ENCODE peak calls at places on chromosome 14, in seven cellular contexts. One of them, this sample, is unnamed. For H3K4me1, the result is how much of the 10 kb centered on the place peaks cover.

GRCh38 chr14:51094282-51094821 is 553 bp downstream of the TRIM9 start:
- DNase-seq in trophoblast cell: peak
- DNase-seq in H9: peak
- DNase-seq in H1: peak
- DNase-seq in IMR-90: no peak
- DNase-seq in neuronal stem cell: peak
- DNase-seq in mesendoderm: peak
- DNase-seq in this sample: peak

GRCh38 chr14:51929156-51929555 is 60.2 kb upstream of the RTRAF start:
- DNase-seq in IMR-90: peak
- DNase-seq in neuronal stem cell: no peak
- DNase-seq in mesendoderm: peak
- DNase-seq in trophoblast cell: no peak
- DNase-seq in H9: no peak
- DNase-seq in H1: no peak
- DNase-seq in this sample: peak

GRCh38 chr14:49768301-49769121 is 558 bp downstream of the KLHDC2 start:
- DNase-seq in H1: peak
- DNase-seq in mesendoderm: peak
- DNase-seq in trophoblast cell: peak
- DNase-seq in IMR-90: peak
- DNase-seq in neuronal stem cell: peak
- DNase-seq in H9: peak
- DNase-seq in this sample: peak

GRCh38 chr14:50855558-50855957 is 16.3 kb upstream of the ABHD12B start:
- DNase-seq in trophoblast cell: peak
- DNase-seq in H1: no peak
- DNase-seq in H9: no peak
- DNase-seq in mesendoderm: no peak
- DNase-seq in IMR-90: no peak
- DNase-seq in neuronal stem cell: no peak
- DNase-seq in this sample: peak

GRCh38 chr14:77099425-77100167 is 1.5 kb downstream of the CIPC start:
- DNase-seq in H9: no peak
- DNase-seq in H1: no peak
- DNase-seq in mesendoderm: peak
- DNase-seq in IMR-90: peak
- DNase-seq in neuronal stem cell: no peak
- DNase-seq in trophoblast cell: peak
- DNase-seq in this sample: peak

GRCh38 chr14:58533417-58533816 is 104.3 kb upstream of the DACT1 start:
- DNase-seq in H1: no peak
- DNase-seq in trophoblast cell: no peak
- DNase-seq in mesendoderm: peak
- DNase-seq in H9: no peak
- DNase-seq in IMR-90: no peak
- DNase-seq in neuronal stem cell: no peak
- DNase-seq in this sample: peak

GRCh38 chr14:72715215-72715909 is 178.5 kb downstream of the DPF3 start:
- DNase-seq in trophoblast cell: no peak
- DNase-seq in H1: no peak
- DNase-seq in mesendoderm: no peak
- DNase-seq in H9: no peak
- DNase-seq in neuronal stem cell: no peak
- DNase-seq in IMR-90: peak
- DNase-seq in this sample: no peak

GRCh38 chr14:54889919-54890318 is 12.7 kb downstream of the GCH1 start:
- DNase-seq in IMR-90: peak
- DNase-seq in H9: no peak
- DNase-seq in mesendoderm: no peak
- DNase-seq in neuronal stem cell: no peak
- DNase-seq in H1: no peak
- DNase-seq in trophoblast cell: no peak
- DNase-seq in this sample: no peak

GRCh38 chr14:95226801-95227200 is 69.5 kb upstream of the DICER1 start:
- DNase-seq in H1: no peak
- DNase-seq in IMR-90: no peak
- DNase-seq in neuronal stem cell: no peak
- DNase-seq in mesendoderm: no peak
- DNase-seq in H9: no peak
- DNase-seq in trophoblast cell: no peak
- DNase-seq in this sample: no peak

GRCh38 chr14:96307434-96307833 is 51.4 kb downstream of the BDKRB1 start:
- DNase-seq in IMR-90: no peak
- DNase-seq in neuronal stem cell: no peak
- DNase-seq in trophoblast cell: peak
- DNase-seq in H1: no peak
- DNase-seq in mesendoderm: peak
- DNase-seq in H9: no peak
- DNase-seq in this sample: no peak

GRCh38 chr14:58535084-58535483 is 102.7 kb upstream of the DACT1 start:
- DNase-seq in IMR-90: peak
- DNase-seq in H1: no peak
- DNase-seq in mesendoderm: no peak
- DNase-seq in neuronal stem cell: no peak
- DNase-seq in H9: no peak
- DNase-seq in trophoblast cell: peak
- DNase-seq in this sample: peak

GRCh38 chr14:91163316-91163715 is 49.4 kb downstream of the DGLUCY start:
- DNase-seq in mesendoderm: no peak
- DNase-seq in H9: no peak
- DNase-seq in H1: no peak
- DNase-seq in neuronal stem cell: no peak
- DNase-seq in trophoblast cell: no peak
- DNase-seq in IMR-90: no peak
- DNase-seq in this sample: no peak

GRCh38 chr14:88016768-88017167 is 11.8 kb downstream of the GPR65 start:
- DNase-seq in mesendoderm: peak
- DNase-seq in neuronal stem cell: no peak
- DNase-seq in IMR-90: no peak
- DNase-seq in trophoblast cell: no peak
- DNase-seq in H9: no peak
- DNase-seq in H1: no peak
- DNase-seq in this sample: no peak

GRCh38 chr14:70148911-70149675 is 39.7 kb downstream of the SLC8A3 start:
- DNase-seq in neuronal stem cell: no peak
- DNase-seq in H9: no peak
- DNase-seq in trophoblast cell: no peak
- DNase-seq in IMR-90: no peak
- DNase-seq in mesendoderm: no peak
- DNase-seq in H1: no peak
- DNase-seq in this sample: no peak

GRCh38 chr14:70857499-70857895 is 48.2 kb upstream of the MAP3K9 start:
- DNase-seq in IMR-90: peak
- DNase-seq in H1: no peak
- DNase-seq in trophoblast cell: peak
- DNase-seq in mesendoderm: no peak
- DNase-seq in neuronal stem cell: no peak
- DNase-seq in H9: no peak
- DNase-seq in this sample: peak

GRCh38 chr14:80692903-80693302 is 248.6 kb downstream of the CEP128 start:
- DNase-seq in H1: no peak
- DNase-seq in trophoblast cell: no peak
- DNase-seq in neuronal stem cell: no peak
- DNase-seq in IMR-90: no peak
- DNase-seq in mesendoderm: no peak
- DNase-seq in H9: no peak
- DNase-seq in this sample: no peak
- H2AK5ac ChIP-seq in H1: no peak
- H2AK5ac ChIP-seq in trophoblast cell: no peak
- H2AK5ac ChIP-seq in neuronal stem cell: no peak
- H2AK5ac ChIP-seq in IMR-90: no peak
- H2AK5ac ChIP-seq in mesendoderm: no peak
- H2AK5ac ChIP-seq in H9: no peak
- H2AK5ac ChIP-seq in this sample: no peak

DNA sequence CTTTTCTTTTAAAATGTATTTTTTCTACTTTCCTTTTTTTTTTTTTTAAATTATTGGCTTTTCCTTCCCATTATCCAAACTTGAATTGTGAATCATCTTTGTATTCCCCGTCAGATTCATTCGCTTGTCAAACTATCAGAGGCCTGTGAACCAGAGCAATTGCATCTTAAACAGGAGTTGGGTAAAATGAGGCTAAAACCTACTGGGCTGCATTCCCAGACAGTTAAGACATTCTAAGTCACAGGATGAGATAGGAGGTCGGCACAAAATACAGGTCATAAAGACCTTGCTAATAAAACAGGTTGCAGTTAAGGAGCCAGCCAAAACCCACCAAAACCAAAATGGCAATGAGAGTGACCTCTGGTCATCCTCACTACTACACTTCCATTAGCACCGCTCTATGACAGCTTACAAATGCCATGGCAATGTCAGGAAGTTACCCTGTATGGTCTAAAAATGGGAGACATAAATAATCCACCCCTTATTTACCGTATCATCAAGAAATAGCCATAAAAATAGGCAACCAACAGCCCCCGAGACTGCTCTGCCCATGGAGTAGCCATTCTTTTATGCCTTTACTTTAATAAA is 19.9 kb downstream of the FUT8 start:
- DNase-seq in neuronal stem cell: no peak
- DNase-seq in trophoblast cell: peak
- DNase-seq in mesendoderm: peak
- DNase-seq in IMR-90: no peak
- DNase-seq in H1: no peak
- DNase-seq in H9: no peak
- DNase-seq in this sample: no peak
- H3K4me1 ChIP-seq in neuronal stem cell: under half
- H3K4me1 ChIP-seq in trophoblast cell: under half
- H3K4me1 ChIP-seq in mesendoderm: under half
- H3K4me1 ChIP-seq in IMR-90: under half
- H3K4me1 ChIP-seq in H1: under half
- H3K4me1 ChIP-seq in H9: under half
- H3K4me1 ChIP-seq in this sample: under half

DNA sequence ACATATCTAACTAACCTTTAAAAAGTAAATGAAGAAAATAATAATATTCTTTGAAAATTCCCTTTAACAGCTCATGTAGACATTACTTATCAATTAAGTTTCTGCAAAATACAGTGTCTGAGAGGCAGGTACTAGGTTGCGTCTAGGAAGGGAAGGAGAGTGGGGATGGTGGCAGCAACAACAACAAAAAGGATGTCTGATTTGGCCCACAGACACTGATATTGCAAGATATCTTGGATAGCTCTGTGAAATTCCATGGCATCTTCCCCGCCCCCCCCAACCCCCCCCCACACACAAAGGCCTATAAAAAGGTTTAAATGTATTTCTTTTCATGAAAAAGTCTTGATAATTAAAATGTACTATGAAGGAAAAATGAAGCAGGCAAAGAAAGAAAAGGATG is 41.6 kb upstream of the AP4S1 start:
- DNase-seq in mesendoderm: no peak
- DNase-seq in neuronal stem cell: no peak
- DNase-seq in H1: no peak
- DNase-seq in trophoblast cell: no peak
- DNase-seq in H9: no peak
- DNase-seq in IMR-90: no peak
- DNase-seq in this sample: no peak
- H2AK5ac ChIP-seq in mesendoderm: no peak
- H2AK5ac ChIP-seq in neuronal stem cell: no peak
- H2AK5ac ChIP-seq in H1: no peak
- H2AK5ac ChIP-seq in trophoblast cell: no peak
- H2AK5ac ChIP-seq in H9: no peak
- H2AK5ac ChIP-seq in IMR-90: no peak
- H2AK5ac ChIP-seq in this sample: no peak

DNA sequence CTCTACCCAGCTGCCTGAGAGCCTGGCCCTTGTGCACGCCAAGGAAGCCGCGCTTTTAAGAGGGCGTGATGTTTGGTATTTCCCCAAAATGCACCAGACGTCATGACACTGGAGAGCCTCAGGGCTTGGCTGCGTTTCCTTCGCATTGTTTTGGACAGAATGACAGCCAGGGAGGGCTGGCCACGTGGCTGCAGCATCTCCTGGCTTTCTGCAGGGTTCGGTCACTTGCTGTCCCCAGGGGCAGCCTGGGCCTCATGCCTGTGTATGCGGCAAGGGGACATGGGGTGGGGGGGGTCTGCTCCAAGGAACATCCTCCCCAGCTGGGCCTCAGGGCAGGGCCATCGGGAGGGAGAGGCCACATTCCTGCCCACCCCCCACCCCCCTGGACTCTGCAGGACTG is 16.2 kb upstream of the NUDT14 start:
- DNase-seq in mesendoderm: peak
- DNase-seq in H9: no peak
- DNase-seq in IMR-90: peak
- DNase-seq in H1: no peak
- DNase-seq in trophoblast cell: peak
- DNase-seq in neuronal stem cell: peak
- DNase-seq in this sample: peak
- H3K4me1 ChIP-seq in mesendoderm: under half
- H3K4me1 ChIP-seq in H9: under half
- H3K4me1 ChIP-seq in IMR-90: under half
- H3K4me1 ChIP-seq in H1: under half
- H3K4me1 ChIP-seq in trophoblast cell: under half
- H3K4me1 ChIP-seq in neuronal stem cell: half or more
- H3K4me1 ChIP-seq in this sample: under half

GRCh38 chr14:103818422-103818821 is 29.0 kb downstream of the PPP1R13B start:
- DNase-seq in neuronal stem cell: no peak
- DNase-seq in trophoblast cell: no peak
- DNase-seq in IMR-90: no peak
- DNase-seq in mesendoderm: no peak
- DNase-seq in H1: no peak
- DNase-seq in H9: no peak
- DNase-seq in this sample: no peak
- H2AK5ac ChIP-seq in neuronal stem cell: no peak
- H2AK5ac ChIP-seq in trophoblast cell: no peak
- H2AK5ac ChIP-seq in IMR-90: no peak
- H2AK5ac ChIP-seq in mesendoderm: no peak
- H2AK5ac ChIP-seq in H1: no peak
- H2AK5ac ChIP-seq in H9: no peak
- H2AK5ac ChIP-seq in this sample: no peak

DNA sequence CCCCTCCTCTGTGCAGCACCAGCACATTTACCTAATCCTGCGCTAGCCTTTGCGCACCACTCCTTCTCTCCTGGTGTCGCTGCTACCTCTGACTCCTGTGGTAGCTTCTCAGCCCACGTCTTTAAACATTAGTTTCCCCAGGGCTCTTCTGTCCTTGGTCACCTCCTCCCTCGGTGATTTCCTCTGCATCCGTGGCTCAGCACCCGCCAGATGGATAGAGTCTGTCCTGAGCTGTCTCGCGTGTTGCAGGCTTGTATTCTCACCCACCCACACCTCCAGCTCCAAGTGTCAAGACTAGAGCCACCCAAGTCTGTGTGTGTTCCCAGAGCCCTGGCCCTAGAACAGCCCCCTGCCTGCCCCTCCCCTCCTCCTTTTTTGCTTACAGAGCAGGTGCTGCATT is 83.2 kb downstream of the EML1 start:
- DNase-seq in neuronal stem cell: no peak
- DNase-seq in mesendoderm: no peak
- DNase-seq in trophoblast cell: no peak
- DNase-seq in H1: no peak
- DNase-seq in H9: no peak
- DNase-seq in IMR-90: no peak
- DNase-seq in this sample: no peak
- H3K4me1 ChIP-seq in neuronal stem cell: under half
- H3K4me1 ChIP-seq in mesendoderm: under half
- H3K4me1 ChIP-seq in trophoblast cell: under half
- H3K4me1 ChIP-seq in H1: under half
- H3K4me1 ChIP-seq in H9: under half
- H3K4me1 ChIP-seq in IMR-90: under half
- H3K4me1 ChIP-seq in this sample: under half

DNA sequence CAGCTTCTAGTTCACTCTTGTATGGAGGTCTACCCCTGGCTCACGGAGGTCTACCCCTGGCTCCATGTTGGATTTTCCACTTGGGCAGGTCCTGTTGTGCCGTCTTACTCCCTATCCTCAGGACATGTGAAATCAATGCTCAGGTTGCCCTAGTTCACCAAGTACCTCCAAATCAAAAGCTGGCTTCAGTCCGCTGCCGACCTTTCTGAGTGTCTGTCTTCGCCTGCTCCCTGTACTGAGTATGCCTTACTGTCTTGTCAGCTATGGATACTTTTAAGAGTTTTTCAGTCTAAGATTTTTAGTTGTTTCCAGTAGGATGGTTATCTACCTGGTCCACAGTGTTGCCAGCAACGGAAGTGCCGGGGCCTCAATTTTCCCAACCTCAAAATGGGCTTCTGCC is 40.1 kb upstream of the BCL11B start:
- DNase-seq in neuronal stem cell: no peak
- DNase-seq in H1: peak
- DNase-seq in mesendoderm: no peak
- DNase-seq in H9: no peak
- DNase-seq in trophoblast cell: no peak
- DNase-seq in IMR-90: no peak
- DNase-seq in this sample: no peak
- H2AK5ac ChIP-seq in neuronal stem cell: no peak
- H2AK5ac ChIP-seq in H1: no peak
- H2AK5ac ChIP-seq in mesendoderm: no peak
- H2AK5ac ChIP-seq in H9: no peak
- H2AK5ac ChIP-seq in trophoblast cell: no peak
- H2AK5ac ChIP-seq in IMR-90: no peak
- H2AK5ac ChIP-seq in this sample: no peak